ENCODE peak calls at places on chromosomes 16 and 17, in nine cellular contexts. Z, F, A, G, B, I, D, J and S are unnamed samples.

GRCh38 chr17:35011671-35012216 is 31.4 kb downstream of the LIG3 start:
- DNase-seq in Z (no peak), F (no peak), A (no peak), G (no peak), B (no peak), I (no peak), D (no peak), J (no peak), S (no peak)

GRCh38 chr17:47950448-47950847 is 7.2 kb downstream of the PRR15L start:
- DNase-seq in Z (no peak), F (no peak), A (no peak), G (no peak), B (no peak), I (no peak), D (no peak), J (peak; percentile 58), S (peak; percentile 36)

GRCh38 chr17:41163828-41164227 is 3.3 kb upstream of the KRTAP4-4 start:
- DNase-seq in Z (no peak), F (no peak), A (no peak), G (no peak), B (no peak), I (no peak), D (no peak), J (no peak), S (no peak)

GRCh38 chr16:53580038-53580802 is 77.2 kb upstream of the AKTIP start:
- DNase-seq in Z (no peak), F (no peak), A (no peak), G (no peak), B (no peak), I (no peak), D (no peak), J (no peak), S (no peak)

GRCh38 chr17:57649731-57650484 is 95.2 kb downstream of the CCDC182 start:
- DNase-seq in Z (peak; percentile 47), F (no peak), A (peak; percentile 25), G (no peak), B (no peak), I (no peak), D (no peak), J (no peak), S (no peak)

GRCh38 chr16:47833771-47834170 is 322.0 kb downstream of the ABCC12 start:
- DNase-seq in Z (no peak), F (no peak), A (no peak), G (no peak), B (no peak), I (no peak), D (no peak), J (no peak), S (no peak)

GRCh38 chr17:78174332-78174869 is 6.0 kb downstream of the SYNGR2 start:
- DNase-seq in Z (peak; percentile 18), F (no peak), A (peak; percentile 33), G (no peak), B (no peak), I (peak; percentile 73), D (no peak), J (peak; percentile 96), S (no peak)

GRCh38 chr17:69597898-69598692 is 183.6 kb downstream of the MAP2K6 start:
- DNase-seq in Z (peak; percentile 41), F (no peak), A (peak; percentile 60), G (no peak), B (no peak), I (peak; percentile 83), D (no peak), J (no peak), S (no peak)

GRCh38 chr17:78664476-78665384 is 87.5 kb upstream of the DNAH17 start:
- DNase-seq in Z (peak; percentile 18), F (no peak), A (no peak), G (peak; percentile 35), B (no peak), I (peak; percentile 89), D (no peak), J (no peak), S (peak; percentile 71)

GRCh38 chr17:76005263-76006149 is 4.9 kb downstream of the CDK3 start:
- DNase-seq in Z (peak; percentile 96), F (peak; percentile 86), A (peak; percentile 75), G (peak; percentile 90), B (peak; percentile 82), I (peak; percentile 67), D (peak; percentile 87), J (peak; percentile 89), S (peak; percentile 82)

GRCh38 chr17:78107976-78108725 is 20.4 kb downstream of the TMC6 start:
- DNase-seq in Z (no peak), F (no peak), A (no peak), G (no peak), B (no peak), I (no peak), D (no peak), J (no peak), S (no peak)

GRCh38 chr16:15607700-15608396 is 35.1 kb downstream of the MARF1 start:
- DNase-seq in Z (peak; percentile 29), F (no peak), A (peak; percentile 15), G (no peak), B (no peak), I (no peak), D (no peak), J (no peak), S (peak; percentile 67)

GRCh38 chr17:62062936-62063335 is 2.1 kb downstream of the MED13 start:
- DNase-seq in Z (no peak), F (no peak), A (no peak), G (no peak), B (no peak), I (no peak), D (no peak), J (no peak), S (no peak)

GRCh38 chr17:6556121-6557039 is at the start of gene PITPNM3:
- DNase-seq in Z (peak; percentile 22), F (no peak), A (no peak), G (no peak), B (no peak), I (no peak), D (no peak), J (no peak), S (no peak)

GRCh38 chr17:35768796-35769195 is 8.1 kb downstream of the C17orf50 start:
- DNase-seq in Z (no peak), F (no peak), A (no peak), G (no peak), B (no peak), I (no peak), D (no peak), J (no peak), S (no peak)

GRCh38 chr16:88602091-88602490 is 31.9 kb downstream of the ZC3H18 start:
- DNase-seq in Z (no peak), F (no peak), A (peak; percentile 2), G (no peak), B (no peak), I (no peak), D (peak; percentile 75), J (no peak), S (no peak)

GRCh38 chr16:85473909-85474640 is 139.0 kb upstream of the GSE1 start:
- DNase-seq in Z (peak; percentile 73), F (no peak), A (no peak), G (no peak), B (no peak), I (no peak), D (no peak), J (no peak), S (no peak)

GRCh38 chr16:83779881-83780280 is 27.9 kb upstream of the HSBP1 start:
- DNase-seq in Z (peak; percentile 33), F (no peak), A (peak; percentile 3), G (no peak), B (no peak), I (peak; percentile 88), D (no peak), J (no peak), S (no peak)

GRCh38 chr16:15832241-15832640 is 24.6 kb downstream of the MYH11 start:
- DNase-seq in Z (no peak), F (no peak), A (no peak), G (no peak), B (no peak), I (no peak), D (no peak), J (no peak), S (no peak)

GRCh38 chr16:27633721-27634120 is 83.8 kb downstream of the KATNIP start:
- DNase-seq in Z (no peak), F (no peak), A (no peak), G (no peak), B (no peak), I (no peak), D (no peak), J (no peak), S (no peak)

GRCh38 chr17:30429155-30429554 is 48.1 kb upstream of the GOSR1 start:
- DNase-seq in Z (no peak), F (no peak), A (no peak), G (no peak), B (no peak), I (no peak), D (no peak), J (no peak), S (no peak)

GRCh38 chr17:36705651-36706436 is 104.5 kb downstream of the MRM1 start:
- DNase-seq in Z (peak; percentile 46), F (peak; percentile 2), A (peak; percentile 58), G (peak; percentile 78), B (peak; percentile 53), I (peak; percentile 35), D (peak; percentile 74), J (peak; percentile 36), S (peak; percentile 18)

GRCh38 chr16:66335704-66336329 is 30.7 kb upstream of the CDH5 start:
- DNase-seq in Z (no peak), F (no peak), A (peak; percentile 51), G (peak; percentile 17), B (no peak), I (peak; percentile 64), D (no peak), J (no peak), S (no peak)

GRCh38 chr17:75853410-75853809 is 1.7 kb downstream of the WBP2 start:
- DNase-seq in Z (peak; percentile 84), F (no peak), A (peak; percentile 83), G (no peak), B (no peak), I (peak; percentile 95), D (no peak), J (no peak), S (no peak)

GRCh38 chr17:1561420-1562177 is 993 bp downstream of the PITPNA start:
- DNase-seq in Z (peak; percentile 55), F (no peak), A (no peak), G (peak; percentile 21), B (peak; percentile 44), I (peak; percentile 38), D (peak; percentile 53), J (peak; percentile 35), S (no peak)